ENCODE peak calls at places on chromosome 16, in eight cellular contexts. Q is mucosa of descending colon, V is body of pancreas, B is nephron progenitor cell, S is A549, I is AG04449, D is ovary, P is lower leg skin. X is an unnamed sample.

GRCh38 chr16:51931596-51931995 is 615.3 kb downstream of the TOX3 start:
- DNase-seq in Q (no peak), V (no peak), B (no peak), S (no peak), I (no peak), D (no peak), P (no peak), X (no peak)

GRCh38 chr16:63617990-63618763 is 1503.7 kb downstream of the CDH11 start:
- DNase-seq in Q (no peak), V (peak; percentile 55), B (no peak), S (peak; percentile 20), I (no peak), D (peak; percentile 10), P (peak; percentile 17), X (no peak)

GRCh38 chr16:66552288-66553143 is at the start of gene CKLF:
- DNase-seq in Q (peak; percentile 95), V (peak; percentile 92), B (peak; percentile 83), S (peak; percentile 92), I (peak; percentile 16), D (peak; percentile 92), P (peak; percentile 85), X (peak; percentile 88)

GRCh38 chr16:58685084-58685449 is 497 bp upstream of the SLC38A7 start:
- DNase-seq in Q (no peak), V (no peak), B (no peak), S (no peak), I (no peak), D (no peak), P (no peak), X (no peak)

GRCh38 chr16:66223176-66223780 is 143.2 kb upstream of the CDH5 start:
- DNase-seq in Q (no peak), V (no peak), B (no peak), S (no peak), I (peak; percentile 23), D (no peak), P (no peak), X (no peak)

GRCh38 chr16:35525979-35526590 is 2066.7 kb downstream of the TP53TG3F start:
- DNase-seq in Q (no peak), V (no peak), B (no peak), S (no peak), I (no peak), D (no peak), P (no peak), X (no peak)

GRCh38 chr16:53558665-53559064 is 55.7 kb upstream of the AKTIP start:
- DNase-seq in Q (no peak), V (no peak), B (no peak), S (no peak), I (no peak), D (no peak), P (no peak), X (no peak)

GRCh38 chr16:70691223-70692129 is 5.6 kb upstream of the MTSS2 start:
- DNase-seq in Q (no peak), V (no peak), B (peak; percentile 49), S (no peak), I (peak; percentile 94), D (peak; percentile 88), P (peak; percentile 81), X (no peak)

GRCh38 chr16:48353565-48354163 is 31.5 kb downstream of the SIAH1 start:
- DNase-seq in Q (peak; percentile 53), V (peak; percentile 67), B (peak; percentile 50), S (peak; percentile 81), I (no peak), D (peak; percentile 48), P (peak; percentile 60), X (peak; percentile 65)

GRCh38 chr16:72480926-72481325 is 309.0 kb upstream of the PMFBP1 start:
- DNase-seq in Q (no peak), V (no peak), B (no peak), S (no peak), I (no peak), D (no peak), P (no peak), X (no peak)

GRCh38 chr16:85542548-85542927 is 70.6 kb upstream of the GSE1 start:
- DNase-seq in Q (no peak), V (no peak), B (no peak), S (no peak), I (no peak), D (no peak), P (no peak), X (no peak)

GRCh38 chr16:66604376-66605176 is at the start of gene CMTM3:
- DNase-seq in Q (peak; percentile 75), V (peak; percentile 56), B (peak; percentile 87), S (peak; percentile 67), I (no peak), D (peak; percentile 74), P (no peak), X (peak; percentile 81)

GRCh38 chr16:88744839-88745521 is 38.7 kb downstream of the CTU2 start:
- DNase-seq in Q (no peak), V (no peak), B (no peak), S (no peak), I (no peak), D (no peak), P (no peak), X (no peak)

GRCh38 chr16:70453891-70454220 is 539 bp upstream of the FCSK start:
- DNase-seq in Q (no peak), V (no peak), B (no peak), S (peak; percentile 67), I (no peak), D (no peak), P (no peak), X (no peak)

GRCh38 chr16:30977502-30977901 is 7.5 kb upstream of the HSD3B7 start:
- DNase-seq in Q (no peak), V (no peak), B (no peak), S (no peak), I (no peak), D (no peak), P (no peak), X (peak; percentile 66)

GRCh38 chr16:58119509-58119845 is 9.7 kb downstream of the CFAP20 start:
- DNase-seq in Q (no peak), V (no peak), B (no peak), S (no peak), I (no peak), D (no peak), P (no peak), X (no peak)

GRCh38 chr16:24504467-24505345 is 34.7 kb upstream of the RBBP6 start:
- DNase-seq in Q (peak; percentile 28), V (peak; percentile 53), B (peak; percentile 65), S (peak; percentile 65), I (no peak), D (no peak), P (peak; percentile 21), X (peak; percentile 66)

GRCh38 chr16:21685034-21685455 is 21.3 kb downstream of the OTOA start:
- DNase-seq in Q (no peak), V (no peak), B (peak; percentile 78), S (no peak), I (no peak), D (no peak), P (no peak), X (peak; percentile 24)

GRCh38 chr16:48013476-48013875 is 142.3 kb downstream of the ABCC12 start:
- DNase-seq in Q (no peak), V (no peak), B (no peak), S (no peak), I (no peak), D (no peak), P (no peak), X (no peak)

GRCh38 chr16:66377327-66377723 is 10.8 kb downstream of the CDH5 start:
- DNase-seq in Q (no peak), V (no peak), B (no peak), S (no peak), I (no peak), D (no peak), P (no peak), X (no peak)

GRCh38 chr16:67399749-67400704 is 6.7 kb upstream of the TPPP3 start:
- DNase-seq in Q (no peak), V (no peak), B (no peak), S (no peak), I (no peak), D (no peak), P (no peak), X (no peak)

GRCh38 chr16:35685085-35685484 is 2225.7 kb downstream of the TP53TG3F start:
- DNase-seq in Q (no peak), V (no peak), B (no peak), S (no peak), I (no peak), D (no peak), P (no peak), X (no peak)

GRCh38 chr16:59854846-59855439 is 1120.8 kb upstream of the GOT2 start:
- DNase-seq in Q (no peak), V (no peak), B (no peak), S (no peak), I (no peak), D (no peak), P (no peak), X (no peak)

GRCh38 chr16:59848314-59848713 is 1114.2 kb upstream of the GOT2 start:
- DNase-seq in Q (no peak), V (no peak), B (no peak), S (no peak), I (no peak), D (no peak), P (no peak), X (no peak)

GRCh38 chr16:59849716-59850115 is 1115.6 kb upstream of the GOT2 start:
- DNase-seq in Q (no peak), V (no peak), B (no peak), S (no peak), I (no peak), D (no peak), P (no peak), X (no peak)
- TF ChIP-seq CTCF in Q (no peak), V (no peak), B (no peak), S (no peak), I (no peak), D (no peak), P (no peak), X (no peak)

GRCh38 chr16:11101695-11102522 is 154.1 kb downstream of the SOCS1 start:
- DNase-seq in Q (no peak), V (no peak), B (no peak), S (no peak), I (no peak), D (no peak), P (no peak), X (no peak)
- TF ChIP-seq CTCF in Q (no peak), V (peak; percentile 21), B (no peak), S (no peak), I (no peak), D (no peak), P (no peak), X (no peak)

DNA sequence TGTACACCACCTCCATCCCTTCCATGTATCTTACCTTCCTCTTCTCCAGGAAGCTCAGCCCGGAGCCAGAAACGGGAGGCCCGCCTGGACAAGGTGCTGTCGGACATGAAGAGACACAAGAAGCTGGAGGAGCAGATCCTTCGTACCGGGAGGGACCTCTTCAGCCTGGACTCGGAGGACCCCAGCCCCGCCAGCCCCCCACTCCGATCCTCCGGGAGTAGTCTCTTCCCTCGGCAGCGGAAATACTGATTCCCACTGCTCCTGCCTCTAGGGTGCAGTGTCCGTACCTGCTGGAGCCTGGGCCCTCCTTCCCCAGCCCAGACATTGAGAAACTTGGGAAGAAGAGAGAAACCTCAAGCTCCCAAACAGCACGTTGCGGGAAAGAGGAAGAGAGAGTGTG is 756 bp upstream of the MVP start:
- DNase-seq in Q (peak; percentile 62), V (no peak), B (no peak), S (peak; percentile 49), I (no peak), D (no peak), P (no peak), X (no peak)
- TF ChIP-seq CTCF in Q (peak; percentile 20), V (peak; percentile 34), B (no peak), S (peak; percentile 41), I (no peak), D (no peak), P (no peak), X (no peak)

GRCh38 chr16:83176802-83177201 is 550.0 kb downstream of the CDH13 start:
- DNase-seq in Q (no peak), V (no peak), B (no peak), S (no peak), I (no peak), D (no peak), P (no peak), X (no peak)

GRCh38 chr16:83171396-83171795 is 544.6 kb downstream of the CDH13 start:
- DNase-seq in Q (no peak), V (no peak), B (no peak), S (no peak), I (no peak), D (no peak), P (no peak), X (no peak)
- TF ChIP-seq CTCF in Q (no peak), V (no peak), B (no peak), S (no peak), I (no peak), D (no peak), P (no peak), X (no peak)